ENCODE peak calls at places on chromosomes 13 and 19, in eight cellular contexts. Y is fibroblast of the aortic adventitia, E is cardiac fibroblast, B is A549, Z is spleen, P is fibroblast of mammary gland, I is astrocyte of the spinal cord, G is kidney epithelial cell. Q is an unnamed sample.

GRCh38 chr13:20227288-20227687 is 4.8 kb downstream of the GJB6 start:
- DNase-seq in E (no peak), I (no peak), P (no peak), Y (no peak), Z (no peak), G (no peak), B (no peak), Q (no peak)

GRCh38 chr13:99975626-99976025 is 4.1 kb upstream of the ZIC5 start:
- DNase-seq in B (no peak), G (no peak), E (no peak), Y (no peak), Z (no peak), I (no peak), P (no peak), Q (no peak)

GRCh38 chr13:113579686-113580085 is 4.9 kb upstream of the TFDP1 start:
- DNase-seq in Y (no peak), Z (peak), G (no peak), I (no peak), P (no peak), E (no peak), B (no peak), Q (no peak)

GRCh38 chr13:28339419-28339818 is 155.5 kb downstream of the FLT1 start:
- DNase-seq in Y (peak), G (no peak), P (peak), I (peak), E (no peak), B (no peak), Z (no peak), Q (no peak)

GRCh38 chr19:50649433-50650391 is at the start of gene C19orf81:
- DNase-seq in G (no peak), Y (no peak), B (peak), I (no peak), P (peak), E (peak), Z (no peak), Q (no peak)

GRCh38 chr13:113203507-113204377 is 4.7 kb downstream of the PCID2 start:
- DNase-seq in B (no peak), I (no peak), Y (peak), G (no peak), P (no peak), Z (no peak), E (peak), Q (no peak)

GRCh38 chr19:14089662-14090508 is 666 bp downstream of the SAMD1 start:
- DNase-seq in B (peak), I (peak), G (no peak), Y (peak), E (peak), Z (peak), P (peak), Q (no peak)

GRCh38 chr19:10644351-10645007 is 9.7 kb upstream of the ILF3 start:
- DNase-seq in I (peak), G (no peak), Y (peak), B (peak), E (peak), Z (peak), P (peak), Q (no peak)

GRCh38 chr19:55305491-55305890 is 19.6 kb downstream of the TMEM150B start:
- DNase-seq in I (no peak), B (peak), E (peak), Y (peak), G (no peak), P (no peak), Z (no peak), Q (no peak)

GRCh38 chr19:7263521-7263920 is 30.7 kb downstream of the INSR start:
- DNase-seq in I (no peak), P (no peak), G (no peak), Y (no peak), Z (no peak), E (no peak), B (no peak), Q (peak)

GRCh38 chr19:48123907-48124675 is 13.5 kb upstream of the PLA2G4C start:
- DNase-seq in I (peak), Y (peak), E (peak), P (peak), G (peak), Z (no peak), B (peak), Q (no peak)

GRCh38 chr19:14434543-14435319 is 1.6 kb downstream of the PKN1 start:
- DNase-seq in E (peak), I (peak), Z (peak), Y (peak), G (peak), P (peak), B (peak), Q (peak)

GRCh38 chr13:20512042-20512683 is 13.5 kb downstream of the CRYL1 start:
- DNase-seq in P (no peak), E (no peak), B (no peak), I (no peak), G (no peak), Y (no peak), Z (no peak), Q (no peak)

GRCh38 chr13:48629282-48629681 is 24.4 kb upstream of the CYSLTR2 start:
- DNase-seq in I (no peak), Z (no peak), G (no peak), P (no peak), B (no peak), Y (no peak), E (no peak), Q (no peak)

GRCh38 chr13:64078480-64078936 is 2662.9 kb upstream of the PCDH20 start:
- DNase-seq in G (no peak), B (no peak), E (no peak), I (no peak), Y (no peak), P (no peak), Z (no peak), Q (no peak)

GRCh38 chr13:81757348-81757950 is 1416.5 kb upstream of the SPRY2 start:
- DNase-seq in P (no peak), I (no peak), Z (no peak), B (no peak), Y (no peak), E (no peak), G (no peak), Q (no peak)

GRCh38 chr19:30659638-30660037 is 287.5 kb downstream of the ZNF536 start:
- DNase-seq in I (no peak), B (no peak), G (no peak), E (no peak), P (no peak), Z (no peak), Y (no peak), Q (no peak)

GRCh38 chr19:38617283-38617763 is 430 bp downstream of the MAP4K1 start:
- DNase-seq in P (no peak), Y (no peak), G (no peak), Z (peak), I (no peak), E (no peak), B (no peak), Q (no peak)

GRCh38 chr19:44356383-44357111 is at the start of gene ZNF112:
- DNase-seq in P (peak), Y (peak), G (peak), I (peak), E (peak), Z (peak), B (peak), Q (peak)

GRCh38 chr19:13153627-13154240 is 3.5 kb downstream of the IER2 start:
- DNase-seq in Y (peak), E (peak), B (no peak), Z (peak), I (peak), P (no peak), G (no peak), Q (no peak)

GRCh38 chr19:55392820-55393219 is 7.1 kb downstream of the RPL28 start:
- DNase-seq in Y (no peak), Z (no peak), B (no peak), E (no peak), I (no peak), G (no peak), P (no peak), Q (no peak)

GRCh38 chr19:11264452-11265176 is 2.3 kb upstream of the DOCK6 start:
- DNase-seq in I (no peak), P (no peak), Z (no peak), Y (no peak), G (no peak), B (peak), E (no peak), Q (no peak)

GRCh38 chr13:76414320-76414719 is 471.9 kb downstream of the KCTD12 start:
- DNase-seq in Z (no peak), P (no peak), G (no peak), I (no peak), B (no peak), Y (no peak), E (peak), Q (no peak)

GRCh38 chr19:2764945-2765344 is 18.1 kb downstream of the SGTA start:
- DNase-seq in P (no peak), Z (no peak), Y (no peak), I (no peak), B (no peak), E (no peak), G (no peak), Q (no peak)

GRCh38 chr19:45568732-45569131 is 15.9 kb downstream of the OPA3 start:
- DNase-seq in P (peak), E (peak), Z (no peak), G (peak), Y (peak), B (peak), I (peak), Q (no peak)

GRCh38 chr19:16133818-16134217 is 9.7 kb upstream of the HSH2D start:
- DNase-seq in Z (no peak), P (peak), E (no peak), B (no peak), I (no peak), G (no peak), Y (peak), Q (no peak)

GRCh38 chr13:66069570-66069969 is 1160.6 kb downstream of the PCDH9 start:
- DNase-seq in Y (no peak), G (no peak), B (no peak), P (peak), Z (no peak), I (peak), E (no peak), Q (no peak)

GRCh38 chr19:27972291-27973040 is 1240.5 kb downstream of the UQCRFS1 start:
- DNase-seq in I (peak), B (no peak), P (peak), Z (no peak), Y (peak), G (peak), E (peak), Q (peak)

GRCh38 chr19:23070353-23070781 is 46.5 kb upstream of the ZNF730 start:
- DNase-seq in Z (no peak), I (peak), B (peak), Y (peak), G (no peak), E (peak), P (peak), Q (peak)

GRCh38 chr19:39424934-39425333 is 10.8 kb downstream of the RPS16 start:
- DNase-seq in G (no peak), Y (no peak), Z (peak), E (no peak), P (no peak), B (no peak), I (no peak), Q (no peak)

GRCh38 chr19:55451522-55452380 is 8.7 kb upstream of the SHISA7 start:
- DNase-seq in G (no peak), B (no peak), Y (no peak), Z (no peak), I (no peak), E (no peak), P (no peak), Q (no peak)

GRCh38 chr13:33372251-33372919 is 86.8 kb upstream of the STARD13 start:
- DNase-seq in P (peak), E (no peak), B (no peak), I (no peak), Z (no peak), Y (no peak), G (no peak), Q (no peak)

GRCh38 chr13:64075543-64076271 is 2660.1 kb upstream of the PCDH20 start:
- DNase-seq in P (no peak), I (no peak), G (no peak), B (no peak), E (no peak), Z (no peak), Y (no peak), Q (no peak)

GRCh38 chr19:9597027-9597426 is 12.7 kb upstream of the ZNF121 start:
- DNase-seq in G (no peak), Y (peak), B (no peak), P (peak), I (peak), E (peak), Z (no peak), Q (peak)

GRCh38 chr19:38700350-38700932 is 43.8 kb downstream of the CAPN12 start:
- DNase-seq in Y (no peak), E (no peak), Z (no peak), I (no peak), B (no peak), G (no peak), P (no peak), Q (no peak)

GRCh38 chr19:35118268-35119026 is 2.8 kb downstream of the FXYD3 start:
- DNase-seq in E (no peak), I (no peak), G (no peak), Y (no peak), P (no peak), Z (no peak), B (no peak), Q (no peak)

GRCh38 chr19:35120898-35121297 is 5.3 kb downstream of the FXYD3 start:
- DNase-seq in B (no peak), E (no peak), P (peak), Y (peak), I (no peak), Z (no peak), G (no peak), Q (no peak)

GRCh38 chr19:35120492-35120891 is 4.9 kb downstream of the FXYD3 start:
- DNase-seq in P (peak), Y (peak), B (peak), Z (no peak), G (no peak), I (peak), E (peak), Q (no peak)

GRCh38 chr19:35119091-35119490 is 3.5 kb downstream of the FXYD3 start:
- DNase-seq in E (no peak), I (no peak), Y (no peak), P (no peak), G (no peak), Z (no peak), B (no peak), Q (no peak)

DNA sequence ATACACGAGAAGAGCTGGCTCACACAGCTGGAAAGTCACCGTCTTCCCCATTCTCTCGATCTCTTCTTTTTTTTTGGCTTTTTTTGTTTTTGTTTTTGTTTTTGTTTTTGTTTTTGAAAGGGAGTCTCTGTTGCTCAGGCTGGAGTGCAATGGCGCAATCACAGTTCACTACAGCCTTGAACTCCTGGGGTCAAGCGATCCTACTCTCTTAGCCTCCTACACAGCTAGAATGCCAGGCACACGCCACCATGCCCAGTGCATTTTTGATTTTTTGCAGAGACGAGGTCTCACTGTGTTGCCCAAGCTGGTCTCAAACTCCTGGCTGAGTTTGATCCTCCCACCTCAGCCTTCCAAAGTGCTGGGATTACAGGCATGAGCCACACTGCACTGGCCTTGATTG is 4.0 kb downstream of the FXYD3 start:
- DNase-seq in Y (no peak), E (no peak), I (no peak), G (no peak), B (no peak), P (no peak), Z (no peak), Q (no peak)
- H3K4me3 ChIP-seq in Y (no peak), E (no peak), I (no peak), G (no peak), B (no peak), P (no peak), Z (no peak), Q (no peak)

DNA sequence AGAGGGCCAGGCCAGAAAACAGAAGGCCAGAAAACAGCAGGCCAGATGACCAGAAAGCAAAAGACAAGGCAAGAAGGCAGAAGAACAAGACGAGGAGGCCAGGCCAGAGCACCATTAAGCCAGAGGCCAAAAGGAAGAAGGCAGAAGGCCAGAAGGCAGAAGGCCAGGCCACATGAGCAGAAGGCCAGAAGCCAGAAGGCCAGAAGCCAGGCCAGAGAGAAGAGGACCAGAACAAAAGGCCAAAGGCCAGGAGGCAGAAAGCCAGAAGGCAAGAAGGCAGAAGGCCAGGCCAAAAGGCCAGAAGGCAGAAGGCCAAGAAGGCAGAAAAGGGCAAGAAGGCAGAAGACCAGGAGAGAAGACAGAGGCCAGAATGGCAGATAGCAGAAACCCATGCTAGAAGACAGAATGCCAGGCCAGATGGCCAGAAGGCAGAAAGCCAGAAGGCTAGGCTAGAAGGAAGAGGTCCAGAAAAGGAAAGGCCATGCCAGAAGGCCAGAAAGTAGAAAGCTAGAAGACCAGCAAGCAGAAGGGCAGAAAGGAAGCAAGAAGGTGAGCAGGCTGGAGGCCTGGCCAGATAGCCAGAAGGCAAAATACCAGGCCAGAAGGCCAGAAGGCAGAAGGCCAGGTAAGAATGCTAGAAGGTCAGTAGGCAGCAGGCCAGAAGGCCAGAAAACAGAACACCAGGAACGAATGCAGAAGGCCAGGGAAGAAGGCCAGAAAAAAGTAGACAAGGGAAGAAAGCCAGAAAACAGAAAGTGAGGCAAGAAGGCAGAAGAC is 187.6 kb downstream of the TUBA3C start:
- DNase-seq in E (no peak), Y (no peak), Z (no peak), G (no peak), B (no peak), I (no peak), P (no peak), Q (no peak)
- H3K4me3 ChIP-seq in E (no peak), Y (no peak), Z (no peak), G (no peak), B (no peak), I (no peak), P (no peak), Q (no peak)

DNA sequence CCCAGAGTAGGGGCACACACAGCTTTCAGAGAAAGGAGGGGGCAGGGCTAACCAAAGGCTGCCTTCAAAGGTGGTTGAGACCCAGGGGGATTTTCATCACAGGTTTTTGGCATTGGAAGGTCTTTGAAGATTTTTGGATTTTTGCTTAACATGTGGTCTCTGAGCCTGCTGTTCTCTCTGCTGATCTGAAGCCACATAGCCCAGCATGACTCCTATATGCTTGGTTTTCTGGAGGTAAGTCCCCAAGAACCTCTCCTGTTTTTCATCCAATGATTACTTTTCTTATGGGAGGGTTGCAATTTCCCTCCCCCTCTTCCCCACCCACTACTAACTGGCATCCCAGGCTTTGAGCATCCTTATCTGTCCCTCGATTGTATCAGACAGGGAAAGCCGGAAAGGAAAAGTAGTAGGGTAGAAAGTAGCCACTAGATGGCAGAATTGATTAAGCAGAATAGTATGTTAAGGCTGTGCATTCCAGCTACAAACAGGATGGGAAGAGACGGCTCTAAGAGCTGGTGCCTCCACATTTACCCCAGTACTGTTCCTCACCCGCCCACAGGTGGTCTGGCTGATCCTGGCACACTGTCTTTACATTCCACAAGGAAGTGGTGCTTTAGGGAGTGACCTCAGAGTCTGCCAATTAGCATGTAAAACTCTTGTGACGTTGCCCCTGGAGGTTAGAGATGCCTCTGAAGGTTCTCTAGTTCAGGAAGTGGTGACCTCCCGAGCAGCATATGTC is 218.9 kb upstream of the EDNRB start:
- DNase-seq in Y (peak), E (peak), G (peak), I (peak), P (peak), B (peak), Z (no peak), Q (peak)
- H3K4me3 ChIP-seq in Y (no peak), E (no peak), G (no peak), I (no peak), P (no peak), B (no peak), Z (peak), Q (no peak)

GRCh38 chr13:61414686-61415664 is 674 bp downstream of the PCDH20 start:
- DNase-seq in G (peak), Z (peak), E (peak), I (peak), P (no peak), Y (no peak), B (peak), Q (peak)

GRCh38 chr13:61414136-61414535 is 1.5 kb downstream of the PCDH20 start:
- DNase-seq in Z (no peak), E (no peak), Y (no peak), P (no peak), B (no peak), G (no peak), I (no peak), Q (no peak)

GRCh38 chr13:61413572-61413971 is 2.1 kb downstream of the PCDH20 start:
- DNase-seq in I (no peak), B (no peak), G (no peak), P (no peak), Y (no peak), E (no peak), Z (peak), Q (no peak)

GRCh38 chr13:61417171-61417570 is 1.5 kb upstream of the PCDH20 start:
- DNase-seq in P (no peak), E (no peak), I (no peak), Y (no peak), G (no peak), B (no peak), Z (no peak), Q (no peak)

GRCh38 chr13:61415749-61416148 is at the start of gene PCDH20:
- DNase-seq in E (no peak), Y (no peak), B (no peak), I (no peak), P (no peak), Z (no peak), G (no peak), Q (no peak)
- H3K4me3 ChIP-seq in E (no peak), Y (no peak), B (peak), I (peak), P (no peak), Z (peak), G (peak), Q (peak)